ENCODE peak calls at places on chromosome 20, in five cellular contexts. O is pancreas, G is AG10803, M is Peyer's patch, A is mucosa of descending colon. C is an unnamed sample.

GRCh38 chr20:50575869-50576720 is 65.9 kb downstream of the PTPN1 start:
- DNase-seq in A (peak; percentile 88), G (peak; percentile 59), M (peak; percentile 78), O (no peak), C (no peak)

GRCh38 chr20:4056880-4057279 is 41.5 kb upstream of the RNF24 start:
- DNase-seq in G (no peak), M (no peak), A (no peak), O (no peak), C (no peak)

GRCh38 chr20:34636648-34637047 is 40.2 kb downstream of the PIGU start:
- DNase-seq in G (peak; percentile 24), M (no peak), A (no peak), O (no peak), C (no peak)

GRCh38 chr20:48809672-48810071 is 18.1 kb downstream of the PREX1 start:
- DNase-seq in O (no peak), G (no peak), M (no peak), A (no peak), C (no peak)

GRCh38 chr20:3800256-3800877 is 4.3 kb downstream of the CDC25B start:
- DNase-seq in O (no peak), G (no peak), M (no peak), A (no peak), C (no peak)

GRCh38 chr20:56439784-56440291 is 27.8 kb downstream of the CASS4 start:
- DNase-seq in M (no peak), A (no peak), G (peak; percentile 100), O (no peak), C (no peak)

GRCh38 chr20:21100590-21101452 is 5.3 kb downstream of the LINC00237 start:
- DNase-seq in A (no peak), O (no peak), G (peak; percentile 32), M (no peak), C (no peak)

GRCh38 chr20:39067526-39068216 is 105.5 kb downstream of the DHX35 start:
- DNase-seq in G (peak; percentile 8), A (no peak), M (no peak), O (no peak), C (no peak)

GRCh38 chr20:9736373-9736772 is 102.5 kb downstream of the PAK5 start:
- DNase-seq in O (no peak), M (no peak), A (no peak), G (no peak), C (no peak)

GRCh38 chr20:6692566-6693168 is 74.8 kb upstream of the BMP2 start:
- DNase-seq in G (no peak), O (no peak), M (no peak), A (no peak), C (no peak)

GRCh38 chr20:11267131-11267761 is 593.4 kb upstream of the JAG1 start:
- DNase-seq in A (peak; percentile 15), M (no peak), G (peak; percentile 92), O (peak; percentile 47), C (no peak)

GRCh38 chr20:38608188-38608587 is 6.6 kb downstream of the ARHGAP40 start:
- DNase-seq in A (no peak), G (no peak), O (no peak), M (no peak), C (no peak)

GRCh38 chr20:51492167-51493092 is 50.1 kb downstream of the NFATC2 start:
- DNase-seq in A (peak; percentile 20), M (no peak), G (no peak), O (peak; percentile 71), C (no peak)

GRCh38 chr20:21336455-21337151 is 33.5 kb downstream of the XRN2 start:
- DNase-seq in A (no peak), G (no peak), O (no peak), M (no peak), C (peak; percentile 13)

GRCh38 chr20:23670361-23670760 is 18.5 kb downstream of the CST4 start:
- DNase-seq in O (no peak), A (no peak), M (no peak), G (no peak), C (no peak)

GRCh38 chr20:41177636-41178035 is 40.3 kb downstream of the PLCG1 start:
- DNase-seq in G (peak; percentile 98), A (no peak), O (no peak), M (peak; percentile 12), C (no peak)

GRCh38 chr20:4795394-4795793 is 73.7 kb downstream of the PRND start:
- DNase-seq in M (no peak), G (peak; percentile 56), A (no peak), O (no peak), C (no peak)

GRCh38 chr20:17229256-17229655 is 2.4 kb downstream of the PCSK2 start:
- DNase-seq in O (no peak), M (no peak), G (no peak), A (no peak), C (no peak)

GRCh38 chr20:20782747-20783146 is 70.3 kb upstream of the RALGAPA2 start:
- DNase-seq in G (no peak), M (no peak), O (no peak), A (peak; percentile 53), C (no peak)

GRCh38 chr20:6613280-6613861 is 154.1 kb upstream of the BMP2 start:
- DNase-seq in O (no peak), M (no peak), G (no peak), A (no peak), C (no peak)

GRCh38 chr20:2217857-2218529 is 77.8 kb upstream of the TGM3 start:
- DNase-seq in M (peak; percentile 42), O (peak; percentile 35), G (no peak), A (peak; percentile 16), C (no peak)
- TF ChIP-seq CTCF in M (no peak), O (no peak), G (no peak), A (no peak), C (no peak)

DNA sequence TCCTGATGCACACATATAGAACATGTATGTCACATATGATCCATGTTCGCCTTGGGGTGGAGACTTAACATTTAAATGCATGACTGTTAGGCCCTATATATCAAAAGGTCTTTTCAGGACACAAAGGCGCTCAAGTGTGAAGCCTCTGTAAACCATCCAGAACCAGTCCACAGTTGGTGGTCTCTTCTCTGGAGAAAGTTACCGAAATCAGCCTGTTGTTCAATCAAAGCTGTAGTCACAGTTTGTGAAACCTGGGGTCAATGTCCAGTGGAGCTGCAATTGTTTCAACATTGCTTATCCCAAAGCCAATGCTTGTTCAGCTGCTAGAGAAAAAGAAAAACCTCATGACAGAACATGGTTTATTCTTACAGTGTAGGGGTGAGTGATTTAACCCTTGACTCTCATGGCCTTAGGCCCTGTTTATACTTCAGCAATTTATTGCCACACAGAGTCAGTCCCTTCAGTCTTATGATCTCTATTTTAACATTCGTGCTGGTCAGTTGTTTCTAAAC is 193.6 kb upstream of the CST7 start:
- DNase-seq in O (peak; percentile 17), G (no peak), A (no peak), M (peak; percentile 1), C (no peak)
- H3K4me3 ChIP-seq in O (no peak overlapping the region), G (no peak overlapping the region), A (no peak overlapping the region), M (no peak overlapping the region), C (no peak overlapping the region)

GRCh38 chr20:53161473-53161872 is 189.3 kb downstream of the TSHZ2 start:
- DNase-seq in M (no peak), A (no peak), O (no peak), G (no peak), C (no peak)

GRCh38 chr20:53164072-53164471 is 191.9 kb downstream of the TSHZ2 start:
- DNase-seq in M (no peak), G (no peak), A (no peak), O (no peak), C (no peak)

GRCh38 chr20:53163486-53163885 is 191.3 kb downstream of the TSHZ2 start:
- DNase-seq in M (no peak), O (no peak), G (peak; percentile 76), A (no peak), C (no peak)

GRCh38 chr20:53161073-53161472 is 188.9 kb downstream of the TSHZ2 start:
- DNase-seq in O (no peak), M (no peak), A (no peak), G (no peak), C (no peak)

DNA sequence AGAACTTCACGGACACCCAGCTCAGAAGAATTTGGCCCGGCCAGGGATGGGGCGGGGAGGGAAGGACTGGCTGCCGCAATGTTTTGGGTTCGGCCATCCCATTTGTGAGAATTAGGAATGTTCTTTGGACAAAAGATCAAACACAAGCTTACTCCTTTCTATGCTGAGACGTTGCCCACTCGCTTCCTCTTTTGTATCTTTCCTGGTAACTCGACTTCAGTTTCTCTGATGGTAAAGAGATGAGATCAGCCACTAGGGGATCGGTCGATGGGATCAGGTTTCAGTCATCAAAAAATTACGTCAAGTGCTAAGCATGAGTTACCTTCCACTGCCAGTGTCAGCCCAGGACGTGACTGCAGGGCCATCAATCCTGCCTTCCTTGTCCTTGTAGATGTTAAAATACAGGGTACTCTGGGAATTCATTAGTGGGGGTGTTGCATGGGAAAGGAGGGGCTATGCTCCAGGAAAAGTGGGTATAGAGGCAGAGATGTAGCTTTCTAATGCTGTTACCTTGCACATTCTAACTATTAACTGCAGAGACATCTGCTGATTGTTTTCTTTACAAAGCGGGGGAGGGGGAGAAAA is 190.2 kb downstream of the TSHZ2 start:
- DNase-seq in O (no peak), M (no peak), G (peak; percentile 60), A (peak; percentile 13), C (peak; percentile 55)
- TF ChIP-seq CTCF in O (no peak), M (no peak), G (peak; percentile 47), A (no peak), C (no peak)

DNA sequence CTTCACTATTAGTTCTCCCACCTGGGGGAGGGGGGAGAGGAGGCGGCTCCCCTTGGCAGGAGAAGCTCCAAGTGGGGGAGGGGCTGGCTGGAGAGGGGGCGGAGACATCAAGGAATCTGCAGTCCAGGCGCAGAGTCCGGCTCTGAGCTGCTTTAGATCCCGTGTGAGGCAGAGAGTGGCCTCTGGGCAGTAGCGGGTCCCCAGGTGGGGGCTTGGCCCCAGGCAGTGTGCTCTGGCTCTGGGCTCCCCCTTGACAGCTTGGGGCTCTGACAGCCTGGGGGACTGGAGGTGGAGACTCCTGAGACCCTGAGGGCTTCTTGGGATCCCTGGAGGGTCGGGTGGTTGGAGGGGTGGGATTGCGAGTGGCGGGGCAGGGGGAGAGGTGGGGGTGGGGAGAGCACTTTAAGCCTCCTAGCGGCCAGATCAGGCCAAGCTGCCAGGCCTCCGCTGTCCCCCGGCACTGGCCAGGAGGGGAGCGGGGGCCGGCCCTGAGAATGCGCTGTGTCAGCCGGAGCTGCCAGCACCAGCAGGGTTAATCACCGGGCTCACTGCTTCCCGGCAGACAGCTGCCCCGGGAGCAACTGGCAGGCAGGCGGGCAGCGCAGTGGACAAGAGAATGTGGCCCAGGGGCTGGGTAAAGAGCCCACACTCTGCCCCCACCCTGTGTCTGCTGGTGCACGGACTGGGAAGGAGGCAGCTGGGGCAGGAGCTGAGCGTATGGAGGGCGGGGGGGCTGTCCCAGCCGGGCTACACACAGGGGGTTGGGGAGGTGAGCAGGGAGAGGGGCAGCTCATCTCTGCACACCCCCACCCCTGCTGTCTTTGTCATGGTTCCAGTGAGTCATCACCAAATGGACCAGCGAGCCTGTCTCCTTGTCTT is 1.8 kb upstream of the LAMA5 start:
- DNase-seq in A (peak; percentile 45), M (no peak), G (no peak), O (no peak), C (no peak)
- H3K4me3 ChIP-seq in A (no peak overlapping the region), M (peak overlapping the region; percentile 68), G (no peak overlapping the region), O (no peak overlapping the region), C (peak overlapping the region; percentile 2)

GRCh38 chr20:62782149-62782892 is 14.0 kb upstream of the MRGBP start:
- DNase-seq in O (no peak), G (no peak), M (no peak), A (no peak), C (no peak)
- TF ChIP-seq CTCF in O (no peak), G (peak; percentile 26), M (no peak), A (no peak), C (no peak)

C was measured in LNCaP clone FGC.